ENCODE peak calls at places on chromosome 3, in seven cellular contexts. One of them, this sample, is unnamed.

GRCh38 chr3:196948442-196949365 is 6.4 kb upstream of the NCBP2 start:
- DNase-seq in activated CD4-positive, alpha-beta T cell treated with anti-CD3 and anti-CD28 coated beads, Interleukin-2, amount 10 ng/mL, durations not matched to agents 24 days and 14 days: no peak
- DNase-seq in HEK293T: peak; percentile 21
- DNase-seq in LoVo: no peak
- DNase-seq in C1 segment of cervical spinal cord: no peak
- DNase-seq in RCC 7860: no peak
- DNase-seq in left kidney: peak; percentile 58
- DNase-seq in this sample: no peak

GRCh38 chr3:116155830-116156229 is 289.5 kb downstream of the LSAMP start:
- DNase-seq in activated CD4-positive, alpha-beta T cell treated with anti-CD3 and anti-CD28 coated beads, Interleukin-2, amount 10 ng/mL, durations not matched to agents 24 days and 14 days: no peak
- DNase-seq in HEK293T: no peak
- DNase-seq in LoVo: no peak
- DNase-seq in C1 segment of cervical spinal cord: no peak
- DNase-seq in RCC 7860: no peak
- DNase-seq in left kidney: peak; percentile 62
- DNase-seq in this sample: no peak

GRCh38 chr3:193869221-193870201 is 266.4 kb upstream of the HES1 start:
- DNase-seq in activated CD4-positive, alpha-beta T cell treated with anti-CD3 and anti-CD28 coated beads, Interleukin-2, amount 10 ng/mL, durations not matched to agents 24 days and 14 days: peak; percentile 68
- DNase-seq in HEK293T: no peak
- DNase-seq in LoVo: peak; percentile 91
- DNase-seq in C1 segment of cervical spinal cord: no peak
- DNase-seq in RCC 7860: peak; percentile 91
- DNase-seq in left kidney: peak; percentile 59
- DNase-seq in this sample: no peak

GRCh38 chr3:108673988-108674661 is 83.1 kb downstream of the RETNLB start:
- DNase-seq in activated CD4-positive, alpha-beta T cell treated with anti-CD3 and anti-CD28 coated beads, Interleukin-2, amount 10 ng/mL, durations not matched to agents 24 days and 14 days: no peak
- DNase-seq in HEK293T: no peak
- DNase-seq in LoVo: no peak
- DNase-seq in C1 segment of cervical spinal cord: no peak
- DNase-seq in RCC 7860: no peak
- DNase-seq in left kidney: no peak
- DNase-seq in this sample: no peak

GRCh38 chr3:5972586-5972985 is 785.1 kb downstream of the EDEM1 start:
- DNase-seq in activated CD4-positive, alpha-beta T cell treated with anti-CD3 and anti-CD28 coated beads, Interleukin-2, amount 10 ng/mL, durations not matched to agents 24 days and 14 days: no peak
- DNase-seq in HEK293T: no peak
- DNase-seq in LoVo: no peak
- DNase-seq in C1 segment of cervical spinal cord: no peak
- DNase-seq in RCC 7860: no peak
- DNase-seq in left kidney: no peak
- DNase-seq in this sample: peak; percentile 32

GRCh38 chr3:129687586-129688125 is 81.2 kb upstream of the PLXND1 start:
- DNase-seq in activated CD4-positive, alpha-beta T cell treated with anti-CD3 and anti-CD28 coated beads, Interleukin-2, amount 10 ng/mL, durations not matched to agents 24 days and 14 days: no peak
- DNase-seq in HEK293T: no peak
- DNase-seq in LoVo: no peak
- DNase-seq in C1 segment of cervical spinal cord: no peak
- DNase-seq in RCC 7860: no peak
- DNase-seq in left kidney: no peak
- DNase-seq in this sample: no peak

GRCh38 chr3:101936419-101937331 is 87.4 kb downstream of the NFKBIZ start:
- DNase-seq in activated CD4-positive, alpha-beta T cell treated with anti-CD3 and anti-CD28 coated beads, Interleukin-2, amount 10 ng/mL, durations not matched to agents 24 days and 14 days: peak; percentile 79
- DNase-seq in HEK293T: no peak
- DNase-seq in LoVo: peak; percentile 50
- DNase-seq in C1 segment of cervical spinal cord: no peak
- DNase-seq in RCC 7860: peak; percentile 95
- DNase-seq in left kidney: no peak
- DNase-seq in this sample: no peak

GRCh38 chr3:34683851-34684250 is 885.4 kb downstream of the PDCD6IP start:
- DNase-seq in activated CD4-positive, alpha-beta T cell treated with anti-CD3 and anti-CD28 coated beads, Interleukin-2, amount 10 ng/mL, durations not matched to agents 24 days and 14 days: peak; percentile 69
- DNase-seq in HEK293T: peak; percentile 12
- DNase-seq in LoVo: peak; percentile 39
- DNase-seq in C1 segment of cervical spinal cord: no peak
- DNase-seq in RCC 7860: peak; percentile 13
- DNase-seq in left kidney: peak; percentile 75
- DNase-seq in this sample: peak; percentile 45

GRCh38 chr3:10445561-10445960 is 59.8 kb downstream of the ATP2B2 start:
- DNase-seq in activated CD4-positive, alpha-beta T cell treated with anti-CD3 and anti-CD28 coated beads, Interleukin-2, amount 10 ng/mL, durations not matched to agents 24 days and 14 days: no peak
- DNase-seq in HEK293T: no peak
- DNase-seq in LoVo: no peak
- DNase-seq in C1 segment of cervical spinal cord: no peak
- DNase-seq in RCC 7860: no peak
- DNase-seq in left kidney: no peak
- DNase-seq in this sample: no peak

GRCh38 chr3:135085696-135086436 is 290.8 kb downstream of the EPHB1 start:
- DNase-seq in activated CD4-positive, alpha-beta T cell treated with anti-CD3 and anti-CD28 coated beads, Interleukin-2, amount 10 ng/mL, durations not matched to agents 24 days and 14 days: no peak
- DNase-seq in HEK293T: no peak
- DNase-seq in LoVo: no peak
- DNase-seq in C1 segment of cervical spinal cord: no peak
- DNase-seq in RCC 7860: no peak
- DNase-seq in left kidney: no peak
- DNase-seq in this sample: no peak

This sample was measured in LNCaP clone FGC.